ENCODE peak calls at places on chromosomes 3 and 15, in seven cellular contexts. I is mucosa of descending colon, J is A673, A is osteoblast, M is brain microvascular endothelial cell, S is uterus, E is left ventricle myocardium inferior. Q is an unnamed sample.

GRCh38 chr15:43989938-43990337 is 163.1 kb downstream of the WDR76 start:
- DNase-seq in I (no peak), J (no peak), A (no peak), M (no peak), S (no peak), E (no peak), Q (no peak)

GRCh38 chr15:90583471-90584252 is 53.9 kb downstream of the CRTC3 start:
- DNase-seq in I (no peak), J (no peak), A (no peak), M (no peak), S (no peak), E (no peak), Q (no peak)

GRCh38 chr3:197532388-197532787 is 23.4 kb downstream of the BDH1 start:
- DNase-seq in I (no peak), J (no peak), A (peak), M (no peak), S (no peak), E (no peak), Q (no peak)

GRCh38 chr3:141523615-141524375 is 37.0 kb downstream of the RASA2 start:
- DNase-seq in I (no peak), J (no peak), A (no peak), M (peak), S (no peak), E (no peak), Q (no peak)

GRCh38 chr3:76768912-76769311 is 271.0 kb upstream of the ROBO2 start:
- DNase-seq in I (no peak), J (no peak), A (no peak), M (no peak), S (no peak), E (no peak), Q (no peak)

GRCh38 chr15:78804391-78804792 is 6.9 kb downstream of the ADAMTS7 start:
- DNase-seq in I (no peak), J (peak), A (no peak), M (no peak), S (no peak), E (peak), Q (no peak)

GRCh38 chr3:14398801-14399114 is 3.6 kb upstream of the SLC6A6 start:
- DNase-seq in I (no peak), J (no peak), A (peak), M (no peak), S (no peak), E (no peak), Q (no peak)

GRCh38 chr3:150149651-150150051 is 179.0 kb upstream of the PFN2 start:
- DNase-seq in I (no peak), J (no peak), A (peak), M (peak), S (no peak), E (no peak), Q (peak)

GRCh38 chr15:81858586-81858985 is 187.2 kb downstream of the MEX3B start:
- DNase-seq in I (no peak), J (no peak), A (no peak), M (no peak), S (no peak), E (no peak), Q (no peak)

GRCh38 chr3:50466177-50466576 is 37.3 kb downstream of the CACNA2D2 start:
- DNase-seq in I (no peak), J (no peak), A (no peak), M (no peak), S (no peak), E (no peak), Q (no peak)

GRCh38 chr3:131174752-131175151 is 148.1 kb downstream of the NEK11 start:
- DNase-seq in I (no peak), J (peak), A (no peak), M (peak), S (no peak), E (no peak), Q (peak)

GRCh38 chr3:165636682-165637010 is 200.6 kb downstream of the BCHE start:
- DNase-seq in I (no peak), J (no peak), A (no peak), M (no peak), S (no peak), E (no peak), Q (no peak)

GRCh38 chr3:129224984-129225393 is 24.4 kb upstream of the COPG1 start:
- DNase-seq in I (peak), J (peak), A (peak), M (peak), S (peak), E (peak), Q (peak)

DNA sequence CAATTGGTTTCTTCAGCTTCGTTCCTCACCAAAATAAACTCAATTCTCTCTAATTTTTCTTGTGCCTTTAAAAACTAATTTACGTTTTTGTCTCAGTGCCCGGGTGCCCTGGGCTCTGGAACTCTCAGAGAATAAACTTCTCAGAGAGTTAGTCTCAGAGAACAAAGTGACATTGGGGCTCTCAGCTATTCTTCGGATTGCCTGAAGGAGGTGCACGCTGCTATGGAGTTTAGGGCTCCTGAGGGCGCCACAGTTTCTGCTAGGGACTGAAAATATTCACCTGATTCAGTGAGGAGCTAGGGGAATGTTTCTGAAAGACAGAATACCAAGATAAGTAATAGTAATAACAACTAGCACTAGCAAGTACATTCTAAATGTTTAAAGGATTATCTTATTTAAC is 22.7 kb downstream of the ZIC4 start:
- DNase-seq in I (no peak), J (peak), A (no peak), M (no peak), S (no peak), E (no peak), Q (no peak)
- TF ChIP-seq CTCF in I (no peak), J (peak), A (peak), M (peak), S (no peak), E (no peak), Q (peak)

GRCh38 chr3:138186216-138186615 is 885 bp upstream of the ARMC8 start:
- DNase-seq in I (no peak), J (no peak), A (no peak), M (no peak), S (no peak), E (no peak), Q (no peak)
- H3K4me3 ChIP-seq in I (no peak), J (peak), A (peak), M (peak), S (peak), E (peak), Q (no peak)

GRCh38 chr3:52237659-52238172 is 1.2 kb downstream of the TWF2 start:
- DNase-seq in I (peak), J (no peak), A (peak), M (peak), S (peak), E (peak), Q (peak)
- TF ChIP-seq CTCF in I (no peak), J (no peak), A (no peak), M (no peak), S (no peak), E (no peak), Q (no peak)

DNA sequence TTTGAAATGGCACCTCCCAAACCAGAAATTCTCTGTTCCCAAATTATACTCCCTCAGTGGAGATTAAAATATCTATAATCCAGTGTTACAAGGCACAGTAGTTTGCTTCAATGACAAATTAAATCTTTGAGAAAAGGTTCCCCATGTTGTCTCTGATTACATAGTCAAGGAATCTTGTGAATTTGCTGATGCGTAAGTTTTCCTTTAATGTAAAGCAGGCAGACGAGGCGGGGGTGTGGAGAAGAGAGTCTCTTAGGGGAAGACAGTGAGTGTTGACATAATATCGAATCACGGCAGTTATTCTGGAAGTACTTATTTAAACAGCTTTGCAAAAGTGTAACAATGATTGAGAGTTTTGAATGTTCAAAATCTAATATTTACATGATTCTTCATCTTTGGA is 236.4 kb upstream of the RARB start:
- DNase-seq in I (no peak), J (no peak), A (no peak), M (peak), S (no peak), E (no peak), Q (peak)
- H3K4me3 ChIP-seq in I (no peak), J (no peak), A (no peak), M (no peak), S (no peak), E (no peak), Q (no peak)

GRCh38 chr3:121705541-121705940 is 44.0 kb downstream of the GOLGB1 start:
- DNase-seq in I (no peak), J (no peak), A (no peak), M (no peak), S (no peak), E (no peak), Q (no peak)

GRCh38 chr3:121703973-121704372 is 43.3 kb upstream of the HCLS1 start:
- DNase-seq in I (no peak), J (no peak), A (no peak), M (no peak), S (no peak), E (no peak), Q (no peak)

DNA sequence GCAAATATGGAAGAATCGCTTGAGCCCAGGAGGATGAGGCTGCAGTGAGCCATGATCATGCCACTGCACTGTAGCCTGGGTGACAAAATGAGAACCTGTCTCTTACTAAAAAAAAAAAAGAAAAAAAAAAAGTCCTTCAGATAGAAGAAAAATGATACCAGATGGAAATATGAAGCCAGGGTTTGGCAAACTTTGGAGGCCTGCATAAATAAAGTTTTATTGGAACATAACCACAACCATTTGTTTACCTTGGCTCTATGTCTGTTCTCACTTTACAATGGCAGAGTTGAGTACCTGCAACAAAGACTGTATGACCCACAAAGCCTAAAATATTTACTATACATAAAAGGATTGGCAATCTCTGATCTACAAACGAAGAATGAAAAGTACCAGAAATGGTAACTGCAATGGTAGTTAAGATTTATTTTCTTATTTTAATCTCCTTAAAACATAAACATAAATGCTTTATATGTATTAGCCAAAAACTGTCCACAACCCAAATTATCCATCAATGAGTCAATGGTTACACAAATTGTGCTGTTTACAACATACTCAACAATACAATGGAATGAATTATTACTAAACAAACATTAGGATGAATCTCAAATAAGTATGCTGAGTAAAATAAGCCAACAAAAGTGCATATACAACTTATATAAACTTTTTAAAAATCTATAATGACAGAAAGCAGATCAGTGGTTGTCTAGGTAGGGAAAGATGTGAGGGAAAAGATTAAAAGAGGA is 41.8 kb downstream of the GOLGB1 start:
- DNase-seq in I (no peak), J (no peak), A (no peak), M (no peak), S (no peak), E (no peak), Q (peak)
- TF ChIP-seq CTCF in I (no peak), J (no peak), A (no peak), M (no peak), S (no peak), E (no peak), Q (no peak)

GRCh38 chr15:60400957-60401356 is 3.2 kb upstream of the ANXA2 start:
- DNase-seq in I (no peak), J (no peak), A (peak), M (no peak), S (no peak), E (no peak), Q (no peak)
- H3K4me3 ChIP-seq in I (no peak), J (no peak), A (no peak), M (no peak), S (no peak), E (no peak), Q (no peak)

GRCh38 chr3:158093526-158093925 is 12.7 kb downstream of the SHOX2 start:
- DNase-seq in I (no peak), J (no peak), A (no peak), M (no peak), S (no peak), E (no peak), Q (no peak)

GRCh38 chr3:158094917-158095301 is 11.3 kb downstream of the SHOX2 start:
- DNase-seq in I (no peak), J (no peak), A (no peak), M (no peak), S (no peak), E (no peak), Q (no peak)

GRCh38 chr3:158094235-158094916 is 11.8 kb downstream of the SHOX2 start:
- DNase-seq in I (peak), J (no peak), A (no peak), M (no peak), S (no peak), E (no peak), Q (no peak)

GRCh38 chr3:158095302-158095997 is 10.8 kb downstream of the SHOX2 start:
- DNase-seq in I (no peak), J (no peak), A (no peak), M (no peak), S (no peak), E (no peak), Q (no peak)

DNA sequence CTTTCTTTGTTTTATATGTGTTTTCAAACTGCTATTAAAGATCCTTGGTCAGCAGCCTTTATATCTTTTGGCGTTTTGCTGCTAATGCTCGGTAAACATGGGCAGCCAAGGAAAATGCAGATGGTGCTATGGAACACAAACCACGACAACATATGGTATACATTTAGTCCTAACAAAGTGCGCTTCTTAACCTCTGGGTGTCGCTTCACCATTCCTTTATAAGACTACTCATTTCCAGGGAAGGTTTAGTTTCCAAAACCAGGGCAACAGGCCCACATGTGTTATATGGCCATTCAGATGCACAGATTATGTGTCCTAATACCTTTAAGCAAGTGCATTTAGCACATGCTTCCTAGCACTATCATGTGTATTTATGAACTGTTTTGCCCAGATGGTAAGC is 14.7 kb downstream of the SHOX2 start:
- DNase-seq in I (no peak), J (no peak), A (no peak), M (no peak), S (no peak), E (no peak), Q (peak)
- TF ChIP-seq CTCF in I (no peak), J (no peak), A (peak), M (peak), S (no peak), E (peak), Q (peak)

GRCh38 chr15:59688383-59688887 is 685 bp downstream of the BNIP2 start:
- DNase-seq in I (no peak), J (peak), A (peak), M (peak), S (no peak), E (no peak), Q (peak)
- H3K4me3 ChIP-seq in I (peak), J (peak), A (peak), M (peak), S (peak), E (peak), Q (peak)

DNA sequence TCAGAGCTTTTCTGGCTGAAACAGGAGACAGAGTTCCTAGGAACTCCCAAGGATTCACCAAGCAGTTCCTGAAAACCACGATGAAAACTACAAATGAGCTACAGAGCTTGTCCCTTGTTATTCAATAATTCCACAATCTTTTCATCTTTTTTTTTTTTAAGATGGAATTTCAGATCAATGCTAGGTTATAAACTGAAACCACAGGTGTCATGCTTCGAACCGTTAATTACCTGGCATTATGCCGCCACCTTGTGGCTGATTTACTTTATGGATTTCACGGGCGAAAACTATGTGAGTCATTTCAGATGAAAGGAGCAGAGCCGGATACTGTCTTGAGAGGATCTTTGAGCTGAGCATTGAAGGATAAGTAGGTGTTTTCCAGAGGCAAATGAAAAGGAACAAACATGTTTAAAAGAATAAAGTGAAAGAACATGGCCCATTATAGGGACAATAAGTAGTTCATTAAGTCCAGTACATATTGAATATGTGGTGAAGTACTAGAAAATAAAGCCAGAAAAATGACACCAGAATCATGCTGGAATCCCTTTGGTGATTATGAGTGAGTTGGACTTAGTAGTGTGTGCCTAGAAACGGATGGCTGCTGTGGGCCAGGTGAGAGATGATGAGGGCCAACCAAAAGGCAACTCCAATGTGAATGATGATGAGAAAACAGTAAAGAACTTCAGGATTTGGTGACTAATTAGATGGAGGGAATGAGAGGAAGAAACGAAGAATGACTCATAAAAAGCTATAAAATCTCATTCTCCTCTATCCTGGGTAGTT is 3.5 kb downstream of the CRYGS start:
- DNase-seq in I (no peak), J (peak), A (no peak), M (peak), S (peak), E (peak), Q (peak)
- TF ChIP-seq CTCF in I (peak), J (peak), A (peak), M (peak), S (peak), E (peak), Q (peak)

Q was measured in astrocyte of the spinal cord.